ENCODE peak calls at places on chromosome 17, in seven cellular contexts. N is WTC11; G is amygdala; Y is heart left ventricle; S is GM04504; I is HL-60; P is activated CD8-positive, alpha-beta memory T cell treated with anti-CD3 and anti-CD28 coated beads for 48 hours. Z is an unnamed sample.

GRCh38 chr17:47686661-47687327 is 7.2 kb upstream of the TBKBP1 start:
- DNase-seq in S (no peak), N (no peak), Y (no peak), I (no peak), G (no peak), P (no peak), Z (no peak)

GRCh38 chr17:36602924-36603384 is 1.6 kb downstream of the MRM1 start:
- DNase-seq in S (no peak), P (peak; percentile 31), I (peak; percentile 49), N (peak; percentile 79), G (peak; percentile 28), Y (no peak), Z (peak; percentile 55)

GRCh38 chr17:19316756-19317358 is 45.7 kb downstream of the B9D1 start:
- DNase-seq in N (no peak), Y (no peak), I (no peak), S (no peak), P (no peak), G (no peak), Z (no peak)

GRCh38 chr17:9771465-9771864 is 19.9 kb downstream of the DHRS7C start:
- DNase-seq in S (no peak), Y (no peak), N (no peak), G (no peak), I (no peak), P (no peak), Z (no peak)

GRCh38 chr17:17151962-17152361 is 54.2 kb downstream of the PLD6 start:
- DNase-seq in N (no peak), I (no peak), G (peak; percentile 57), S (peak; percentile 92), Y (peak; percentile 85), P (no peak), Z (no peak)

GRCh38 chr17:81396722-81397313 is 1.6 kb downstream of the BAHCC1 start:
- DNase-seq in Y (no peak), I (no peak), N (peak; percentile 76), S (no peak), G (peak; percentile 44), P (no peak), Z (peak; percentile 64)

GRCh38 chr17:60383379-60383778 is 8.6 kb downstream of the USP32 start:
- DNase-seq in P (no peak), S (no peak), I (no peak), G (no peak), Y (no peak), N (no peak), Z (no peak)

GRCh38 chr17:11324846-11325420 is 83.9 kb downstream of the SHISA6 start:
- DNase-seq in S (no peak), G (no peak), Y (no peak), P (no peak), N (no peak), I (no peak), Z (no peak)

GRCh38 chr17:62093188-62094155 is 28.4 kb upstream of the MED13 start:
- DNase-seq in I (no peak), S (peak; percentile 59), Y (no peak), G (no peak), N (no peak), P (no peak), Z (no peak)

Z was measured in NCI-H524.